ENCODE peak calls at places on chromosomes 1 and 21, in ten cellular contexts. G, V, F, U, T, M, L, S, H and Q are unnamed samples.

GRCh38 chr1:172903581-172904220 is 147.0 kb downstream of the TNFSF18 start:
- DNase-seq in T (no peak), S (no peak), H (no peak), V (no peak), M (no peak), U (no peak), F (no peak), L (no peak), G (peak; percentile 82), Q (no peak)

GRCh38 chr1:26164036-26164927 is 4.5 kb downstream of the C1orf232 start:
- DNase-seq in S (peak; percentile 91), G (no peak), M (peak; percentile 23), V (peak; percentile 20), T (peak; percentile 22), L (peak; percentile 66), H (peak; percentile 58), F (peak; percentile 66), U (peak; percentile 51), Q (peak; percentile 15)

GRCh38 chr1:6121651-6122370 is 58.3 kb downstream of the CHD5 start:
- DNase-seq in F (no peak), U (no peak), M (no peak), V (no peak), T (no peak), G (no peak), L (no peak), S (no peak), H (no peak), Q (no peak)

GRCh38 chr21:31609081-31609480 is 50.4 kb upstream of the SOD1 start:
- DNase-seq in M (no peak), T (no peak), S (no peak), V (no peak), H (no peak), U (no peak), L (no peak), F (no peak), G (no peak), Q (no peak)

GRCh38 chr1:246971322-246971721 is 36.5 kb downstream of the ZNF695 start:
- DNase-seq in V (peak; percentile 76), L (no peak), M (no peak), T (peak; percentile 3), G (peak; percentile 13), H (peak; percentile 15), S (no peak), U (peak; percentile 73), F (peak; percentile 48), Q (peak; percentile 5)

GRCh38 chr1:72780212-72780611 is 497.9 kb upstream of the NEGR1 start:
- DNase-seq in G (no peak), F (no peak), V (no peak), L (no peak), U (no peak), S (no peak), T (no peak), M (no peak), H (no peak), Q (no peak)

GRCh38 chr1:116666747-116667576 is 571 bp downstream of the IGSF3 start:
- DNase-seq in T (no peak), V (peak; percentile 70), M (no peak), L (peak; percentile 36), H (no peak), U (no peak), G (no peak), S (no peak), F (peak; percentile 12), Q (no peak)

GRCh38 chr1:43952731-43953350 is 6.1 kb downstream of the IPO13 start:
- DNase-seq in U (no peak), T (no peak), S (peak; percentile 56), F (no peak), V (no peak), G (no peak), M (no peak), H (no peak), L (no peak), Q (no peak)

GRCh38 chr1:39508857-39509305 is 17.4 kb downstream of the BMP8A start:
- DNase-seq in H (no peak), F (no peak), G (no peak), M (no peak), S (no peak), U (peak; percentile 44), T (no peak), V (no peak), L (no peak), Q (no peak)

GRCh38 chr21:37869661-37870060 is 46.6 kb downstream of the KCNJ6 start:
- DNase-seq in L (no peak), H (no peak), T (no peak), V (no peak), U (no peak), M (no peak), S (no peak), G (no peak), F (no peak), Q (no peak)

GRCh38 chr1:54326577-54327385 is 79.4 kb downstream of the SSBP3 start:
- DNase-seq in U (no peak), V (no peak), S (no peak), M (no peak), H (no peak), F (no peak), G (peak; percentile 61), T (no peak), L (no peak), Q (no peak)

GRCh38 chr21:39562791-39563770 is 49.7 kb upstream of the B3GALT5 start:
- DNase-seq in G (no peak), U (no peak), H (no peak), S (no peak), L (no peak), T (no peak), M (no peak), V (peak; percentile 43), F (no peak), Q (no peak)

GRCh38 chr1:223189903-223190724 is 47.1 kb upstream of the TLR5 start:
- DNase-seq in S (no peak), U (no peak), M (peak; percentile 53), T (no peak), L (no peak), V (no peak), H (peak; percentile 5), F (peak; percentile 57), G (peak; percentile 31), Q (peak; percentile 11)

GRCh38 chr1:119724611-119725218 is 13.0 kb downstream of the PHGDH start:
- DNase-seq in S (no peak), U (no peak), M (no peak), G (no peak), T (no peak), F (no peak), V (no peak), H (no peak), L (no peak), Q (no peak)

GRCh38 chr1:245969274-245969673 is 537.8 kb downstream of the SMYD3 start:
- DNase-seq in S (no peak), U (no peak), G (peak; percentile 93), F (no peak), V (no peak), T (no peak), H (no peak), L (no peak), M (no peak), Q (no peak)

GRCh38 chr1:173042806-173043205 is 7.9 kb downstream of the TNFSF18 start:
- DNase-seq in V (no peak), T (no peak), M (no peak), F (no peak), L (no peak), G (no peak), H (no peak), S (no peak), U (no peak), Q (no peak)

GRCh38 chr1:213464786-213465460 is 413.9 kb downstream of the RPS6KC1 start:
- DNase-seq in U (no peak), S (no peak), H (no peak), T (no peak), G (no peak), L (no peak), V (no peak), M (no peak), F (no peak), Q (no peak)